ENCODE peak calls at places on chromosomes 16 and 17, in seven cellular contexts. K, Y, B, R, I, G and O are unnamed samples.

GRCh38 chr17:82389379-82389778 is 17.8 kb downstream of the UTS2R start:
- DNase-seq in K (no peak), Y (no peak), B (no peak), R (no peak), I (no peak), G (no peak), O (no peak)

GRCh38 chr17:58329035-58329807 is 626 bp upstream of the TSPOAP1 start:
- DNase-seq in K (no peak), Y (no peak), B (peak), R (peak), I (peak), G (peak), O (peak)

GRCh38 chr16:49858200-49859129 is 2.6 kb upstream of the ZNF423 start:
- DNase-seq in K (no peak), Y (peak), B (peak), R (peak), I (peak), G (no peak), O (no peak)

GRCh38 chr16:4266372-4266771 is 6.5 kb downstream of the TFAP4 start:
- DNase-seq in K (no peak), Y (no peak), B (no peak), R (no peak), I (no peak), G (no peak), O (peak)

GRCh38 chr16:1019234-1019933 is 37.8 kb downstream of the SOX8 start:
- DNase-seq in K (no peak), Y (no peak), B (no peak), R (no peak), I (no peak), G (no peak), O (no peak)

GRCh38 chr16:13453938-13454553 is 465.9 kb upstream of the ERCC4 start:
- DNase-seq in K (no peak), Y (peak), B (no peak), R (no peak), I (peak), G (no peak), O (peak)

GRCh38 chr16:85327731-85328664 is 215.7 kb upstream of the CIBAR2 start:
- DNase-seq in K (no peak), Y (no peak), B (no peak), R (no peak), I (no peak), G (no peak), O (no peak)

GRCh38 chr16:4813251-4814003 is 11.0 kb upstream of the ROGDI start:
- DNase-seq in K (no peak), Y (no peak), B (no peak), R (no peak), I (no peak), G (no peak), O (no peak)

GRCh38 chr17:64707077-64707591 is 45.0 kb upstream of the SMURF2 start:
- DNase-seq in K (peak), Y (peak), B (no peak), R (no peak), I (no peak), G (no peak), O (no peak)

GRCh38 chr17:76492989-76493501 is 8.2 kb downstream of the RHBDF2 start:
- DNase-seq in K (no peak), Y (peak), B (peak), R (peak), I (peak), G (no peak), O (peak)

GRCh38 chr17:66952031-66952524 is 12.4 kb upstream of the CACNG4 start:
- DNase-seq in K (no peak), Y (peak), B (no peak), R (no peak), I (no peak), G (no peak), O (no peak)

GRCh38 chr17:44539664-44540063 is 17.6 kb upstream of the FZD2 start:
- DNase-seq in K (no peak), Y (no peak), B (no peak), R (no peak), I (no peak), G (no peak), O (no peak)

GRCh38 chr17:73255671-73256181 is 6.0 kb downstream of the CPSF4L start:
- DNase-seq in K (no peak), Y (peak), B (peak), R (peak), I (peak), G (peak), O (peak)

GRCh38 chr16:64242510-64242909 is 879.4 kb downstream of the CDH11 start:
- DNase-seq in K (no peak), Y (no peak), B (no peak), R (no peak), I (no peak), G (no peak), O (no peak)

GRCh38 chr16:3665508-3665907 is 11.0 kb downstream of the DNASE1 start:
- DNase-seq in K (no peak), Y (no peak), B (no peak), R (no peak), I (no peak), G (no peak), O (no peak)

GRCh38 chr16:11252482-11252931 is 3.5 kb downstream of the SOCS1 start:
- DNase-seq in K (no peak), Y (no peak), B (no peak), R (no peak), I (no peak), G (no peak), O (no peak)

GRCh38 chr17:81419333-81419885 is 24.2 kb downstream of the BAHCC1 start:
- DNase-seq in K (no peak), Y (peak), B (no peak), R (no peak), I (no peak), G (no peak), O (no peak)

GRCh38 chr17:83053779-83054451 is 25.5 kb upstream of the METRNL start:
- DNase-seq in K (no peak), Y (peak), B (peak), R (no peak), I (peak), G (no peak), O (no peak)

GRCh38 chr16:84368327-84368996 is at the start of gene ATP2C2:
- DNase-seq in K (no peak), Y (peak), B (no peak), R (no peak), I (no peak), G (no peak), O (no peak)

GRCh38 chr17:51486091-51486490 is 225.7 kb downstream of the UTP18 start:
- DNase-seq in K (no peak), Y (no peak), B (no peak), R (no peak), I (no peak), G (no peak), O (no peak)

GRCh38 chr16:15523939-15524338 is 89.6 kb downstream of the BMERB1 start:
- DNase-seq in K (no peak), Y (no peak), B (no peak), R (no peak), I (no peak), G (no peak), O (no peak)